ENCODE peak calls at places on chromosomes 3 and 15, in four cellular contexts. W is H9, R is IMR-90, K is H1. Z is an unnamed sample.

GRCh38 chr3:38662544-38662943 is 13.1 kb upstream of the SCN5A start:
- DNase-seq in K (no peak), W (peak; percentile 81), R (peak; percentile 43), Z (peak; percentile 96)

GRCh38 chr3:187958432-187959003 is 195.4 kb upstream of the LPP start:
- DNase-seq in W (no peak), K (no peak), R (no peak), Z (no peak)

GRCh38 chr3:184694266-184694665 is 17.6 kb downstream of the MAGEF1 start:
- DNase-seq in R (no peak), K (no peak), W (no peak), Z (no peak)

GRCh38 chr3:70703305-70704102 is 391.1 kb upstream of the MDFIC2 start:
- DNase-seq in R (no peak), W (no peak), K (no peak), Z (no peak)

GRCh38 chr15:47003568-47003967 is 713.7 kb upstream of the SEMA6D start:
- DNase-seq in R (no peak), W (no peak), K (no peak), Z (peak; percentile 53)

GRCh38 chr3:136547293-136547692 is 204.9 kb downstream of the STAG1 start:
- DNase-seq in W (no peak), K (no peak), R (peak; percentile 55), Z (peak; percentile 30)

GRCh38 chr3:135907422-135908165 is 57.9 kb upstream of the PPP2R3A start:
- DNase-seq in R (no peak), K (no peak), W (no peak), Z (peak; percentile 45)

GRCh38 chr15:68612979-68613740 is 34.4 kb downstream of the CORO2B start:
- DNase-seq in K (no peak), W (no peak), R (peak; percentile 35), Z (peak; percentile 60)

GRCh38 chr15:97981058-97981457 is 20.6 kb downstream of the ARRDC4 start:
- DNase-seq in R (no peak), K (no peak), W (no peak), Z (no peak)

GRCh38 chr3:107431048-107431297 is 53.7 kb downstream of the CCDC54 start:
- DNase-seq in W (no peak), K (no peak), R (peak; percentile 1), Z (no peak)

GRCh38 chr3:180296971-180297370 is 260.2 kb upstream of the PEX5L start:
- DNase-seq in K (no peak), W (no peak), R (no peak), Z (no peak)

GRCh38 chr3:41290306-41290705 is 91.0 kb downstream of the CTNNB1 start:
- DNase-seq in K (no peak), R (no peak), W (no peak), Z (no peak)

GRCh38 chr3:62604746-62605351 is 231.5 kb upstream of the FEZF2 start:
- DNase-seq in W (no peak), R (no peak), K (no peak), Z (no peak)

GRCh38 chr3:153625506-153625905 is 463.5 kb downstream of the RAP2B start:
- DNase-seq in K (no peak), W (no peak), R (peak; percentile 1), Z (no peak)

GRCh38 chr3:194861375-194861774 is 175.7 kb downstream of the FAM43A start:
- DNase-seq in R (no peak), W (no peak), K (no peak), Z (no peak)

GRCh38 chr3:100463002-100463401 is 29.4 kb upstream of the TMEM45A start:
- DNase-seq in K (no peak), W (no peak), R (peak; percentile 78), Z (peak; percentile 72)

GRCh38 chr3:14647976-14648955 is 3.3 kb upstream of the CCDC174 start:
- DNase-seq in W (no peak), K (no peak), R (no peak), Z (no peak)

GRCh38 chr3:15750879-15751278 is 46.9 kb downstream of the ANKRD28 start:
- DNase-seq in W (no peak), R (no peak), K (no peak), Z (no peak)

GRCh38 chr3:52401551-52401950 is 43.4 kb downstream of the SEMA3G start:
- DNase-seq in R (no peak), W (no peak), K (no peak), Z (no peak)

GRCh38 chr3:187742351-187743171 is 2.7 kb downstream of the BCL6 start:
- DNase-seq in W (no peak), K (no peak), R (peak; percentile 45), Z (no peak)

GRCh38 chr15:98914626-98915025 is 93.0 kb downstream of the PGPEP1L start:
- DNase-seq in W (no peak), K (no peak), R (peak; percentile 99), Z (no peak)

GRCh38 chr3:22360977-22361376 is 610.0 kb upstream of the ZNF385D start:
- DNase-seq in W (no peak), K (no peak), R (no peak), Z (no peak)

GRCh38 chr15:40439461-40440299 is 1.1 kb upstream of the BAHD1 start:
- DNase-seq in R (peak; percentile 26), K (peak; percentile 68), W (peak; percentile 87), Z (peak; percentile 95)

GRCh38 chr15:34436956-34437442 is 609 bp downstream of the GOLGA8A start:
- DNase-seq in R (peak; percentile 4), K (peak; percentile 13), W (peak; percentile 39), Z (peak; percentile 51)

GRCh38 chr3:126112531-126113237 is 28.8 kb upstream of the SLC41A3 start:
- DNase-seq in W (no peak), K (no peak), R (no peak), Z (no peak)

GRCh38 chr3:133595341-133595740 is 21.9 kb downstream of the CDV3 start:
- DNase-seq in R (peak; percentile 65), K (no peak), W (no peak), Z (no peak)

GRCh38 chr3:13021141-13021933 is 51.9 kb downstream of the IQSEC1 start:
- DNase-seq in W (no peak), R (no peak), K (no peak), Z (no peak)

GRCh38 chr3:179735321-179735720 is 82.5 kb downstream of the USP13 start:
- DNase-seq in K (no peak), R (no peak), W (no peak), Z (no peak)

GRCh38 chr3:54564374-54564925 is 363.4 kb downstream of the LRTM1 start:
- DNase-seq in W (no peak), K (no peak), R (no peak), Z (no peak)

DNA sequence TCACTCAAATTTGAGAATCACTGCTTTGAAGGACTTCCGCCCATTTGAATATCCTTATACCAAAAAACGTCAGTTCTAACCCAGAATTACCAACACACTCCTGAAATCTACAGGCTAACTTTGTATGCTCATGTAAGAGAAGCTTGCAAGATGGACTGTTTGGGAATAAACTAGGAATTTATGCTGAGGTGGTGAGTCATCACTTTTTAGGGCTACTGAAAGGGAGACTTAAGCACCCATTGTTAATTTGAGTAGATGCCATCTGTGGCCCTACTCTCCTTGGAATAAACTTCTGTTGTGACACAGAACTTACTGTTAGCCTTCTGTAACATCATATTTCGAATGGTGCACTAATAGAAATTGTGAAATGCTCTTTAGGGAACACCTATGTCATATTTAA is 74.6 kb downstream of the FGF12 start:
- DNase-seq in R (no peak), W (no peak), K (no peak), Z (peak; percentile 71)
- H4K5ac ChIP-seq in R (no peak overlapping the region), W (no peak overlapping the region), K (no peak overlapping the region), Z (no peak overlapping the region)

DNA sequence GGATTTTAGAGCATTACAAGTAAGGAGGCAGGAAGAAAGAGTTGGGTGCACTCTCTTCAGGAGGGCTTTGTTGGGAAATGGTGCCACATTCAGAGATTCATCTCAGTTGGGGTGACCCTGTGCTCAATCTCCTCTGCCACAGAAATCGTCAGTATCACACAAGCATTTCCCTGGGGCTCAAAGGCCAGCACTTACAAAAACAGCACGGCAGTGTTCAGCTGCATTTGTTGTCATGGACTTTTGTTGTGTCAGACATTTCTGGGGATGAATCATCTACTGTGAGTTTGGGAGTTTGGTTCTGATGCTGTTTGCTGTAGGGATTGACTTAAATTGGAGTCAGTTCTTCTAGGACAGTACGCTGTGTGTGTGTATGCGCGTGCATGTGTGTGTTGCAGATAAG is 52.4 kb upstream of the ADAMTS9 start:
- DNase-seq in K (no peak), R (peak; percentile 41), W (no peak), Z (no peak)
- H4K5ac ChIP-seq in K (no peak overlapping the region), R (no peak overlapping the region), W (no peak overlapping the region), Z (no peak overlapping the region)

GRCh38 chr3:138377804-138378203 is 29.4 kb downstream of the MRAS start:
- DNase-seq in R (no peak), K (no peak), W (no peak), Z (no peak)
- H4K5ac ChIP-seq in R (no peak overlapping the region), K (no peak overlapping the region), W (no peak overlapping the region), Z (no peak overlapping the region)

DNA sequence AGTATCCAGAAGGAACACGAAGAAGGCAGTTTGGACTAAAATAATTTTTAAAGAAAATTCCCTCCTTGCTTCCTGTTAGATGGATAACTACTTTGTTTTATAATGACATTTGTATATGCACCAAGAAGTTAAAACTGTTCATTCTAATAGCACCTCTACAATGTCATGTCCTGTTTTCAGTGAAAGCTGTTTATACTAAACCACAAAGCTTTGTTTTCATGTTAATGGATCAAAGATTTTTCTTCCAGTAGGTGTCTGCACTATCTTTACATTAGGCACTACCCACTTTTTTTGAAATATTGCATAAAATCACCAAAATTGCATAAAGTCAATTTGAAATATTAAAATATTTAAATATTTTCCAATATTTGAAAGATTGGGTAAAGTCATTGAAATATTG is 10.1 kb downstream of the RARRES1 start:
- DNase-seq in W (no peak), R (no peak), K (no peak), Z (no peak)
- H4K5ac ChIP-seq in W (no peak overlapping the region), R (no peak overlapping the region), K (no peak overlapping the region), Z (no peak overlapping the region)

GRCh38 chr3:57582470-57583168 is 14.5 kb downstream of the ARF4 start:
- DNase-seq in R (no peak), K (peak; percentile 25), W (peak; percentile 48), Z (peak; percentile 81)
- H4K5ac ChIP-seq in R (no peak overlapping the region), K (no peak overlapping the region), W (no peak overlapping the region), Z (no peak overlapping the region)

GRCh38 chr15:28228096-28228495 is 93.9 kb downstream of the HERC2 start:
- DNase-seq in K (no peak), W (no peak), R (no peak), Z (no peak)
- H4K5ac ChIP-seq in K (no peak overlapping the region), W (no peak overlapping the region), R (no peak overlapping the region), Z (no peak overlapping the region)

GRCh38 chr3:119580148-119580760 is 962 bp downstream of the ADPRH start:
- DNase-seq in R (no peak), K (no peak), W (peak; percentile 44), Z (peak; percentile 81)
- H4K5ac ChIP-seq in R (no peak overlapping the region), K (no peak overlapping the region), W (peak overlapping the region; percentile 27), Z (peak overlapping the region; percentile 84)

GRCh38 chr15:92952451-92952850 is 52.3 kb downstream of the CHD2 start:
- DNase-seq in K (no peak), R (no peak), W (no peak), Z (no peak)

GRCh38 chr15:92953997-92954396 is 53.9 kb downstream of the CHD2 start:
- DNase-seq in R (no peak), W (no peak), K (no peak), Z (no peak)

GRCh38 chr15:92953569-92953968 is 53.4 kb downstream of the CHD2 start:
- DNase-seq in R (no peak), K (no peak), W (no peak), Z (no peak)

GRCh38 chr15:92955706-92956105 is 55.6 kb downstream of the CHD2 start:
- DNase-seq in W (no peak), K (no peak), R (no peak), Z (peak; percentile 74)

GRCh38 chr15:92954578-92954977 is 54.5 kb downstream of the CHD2 start:
- DNase-seq in W (no peak), K (no peak), R (no peak), Z (peak; percentile 76)
- H4K5ac ChIP-seq in W (no peak overlapping the region), K (no peak overlapping the region), R (no peak overlapping the region), Z (no peak overlapping the region)

GRCh38 chr15:58298883-58299282 is 132.9 kb upstream of the LIPC start:
- DNase-seq in W (no peak), K (no peak), R (no peak), Z (no peak)
- H4K5ac ChIP-seq in W (no peak overlapping the region), K (no peak overlapping the region), R (no peak overlapping the region), Z (no peak overlapping the region)

Z was measured in mesendoderm.